ENCODE peak calls at places on chromosomes 11 and 22, in seven cellular contexts. L, M, J, C, T, K and V are unnamed samples.

GRCh38 chr22:27310966-27311665 is 490.4 kb downstream of the MN1 start:
- DNase-seq in L (no peak), K (no peak), J (peak), T (no peak), M (no peak), C (no peak), V (peak)

GRCh38 chr11:20990447-20990846 is 321.1 kb downstream of the NELL1 start:
- DNase-seq in C (no peak), M (no peak), L (no peak), T (no peak), J (no peak), K (no peak), V (no peak)

GRCh38 chr11:128689946-128690745 is 3.7 kb upstream of the FLI1 start:
- DNase-seq in M (no peak), T (no peak), J (peak), C (peak), K (peak), L (no peak), V (peak)

GRCh38 chr11:86513138-86513537 is 138.5 kb downstream of the CCDC81 start:
- DNase-seq in K (no peak), C (no peak), L (no peak), J (no peak), M (no peak), T (no peak), V (no peak)

GRCh38 chr11:42315267-42315666 is 855.8 kb upstream of the LRRC4C start:
- DNase-seq in K (no peak), M (no peak), T (no peak), L (no peak), C (no peak), J (no peak), V (no peak)

GRCh38 chr11:75651218-75651617 is 17.6 kb downstream of the MAP6 start:
- DNase-seq in M (no peak), L (no peak), T (no peak), C (no peak), K (no peak), J (no peak), V (no peak)

GRCh38 chr22:23749747-23750373 is 1.1 kb downstream of the ZNF70 start:
- DNase-seq in T (peak), C (no peak), K (no peak), L (peak), M (no peak), J (peak), V (no peak)

GRCh38 chr11:134584001-134584561 is 172.0 kb upstream of the B3GAT1 start:
- DNase-seq in K (no peak), M (no peak), J (peak), T (no peak), L (no peak), C (no peak), V (no peak)

GRCh38 chr22:20053407-20054033 is 26.5 kb upstream of the DGCR8 start:
- DNase-seq in C (no peak), K (no peak), L (no peak), J (no peak), T (no peak), M (no peak), V (no peak)

GRCh38 chr22:45197606-45198462 is 34.1 kb downstream of the NUP50 start:
- DNase-seq in T (no peak), L (no peak), J (peak), M (no peak), C (no peak), K (peak), V (no peak)

GRCh38 chr11:60204922-60205321 is 22.0 kb upstream of the MS4A6A start:
- DNase-seq in T (peak), C (no peak), J (no peak), L (peak), K (no peak), M (no peak), V (no peak)

GRCh38 chr11:8268530-8269461 is 5.1 kb upstream of the LMO1 start:
- DNase-seq in L (no peak), T (no peak), J (peak), C (no peak), K (peak), M (no peak), V (peak)

GRCh38 chr22:46044718-46045458 is 67.9 kb upstream of the WNT7B start:
- DNase-seq in J (peak), C (no peak), L (no peak), K (peak), T (no peak), M (no peak), V (peak)

GRCh38 chr11:98365185-98365584 is 655.6 kb upstream of the CNTN5 start:
- DNase-seq in L (no peak), T (no peak), M (no peak), J (no peak), K (no peak), C (no peak), V (no peak)

GRCh38 chr11:47330002-47330911 is 22.2 kb downstream of the MYBPC3 start:
- DNase-seq in K (peak), C (peak), M (no peak), J (peak), T (no peak), L (no peak), V (peak)

GRCh38 chr11:62881579-62882427 is 1.1 kb downstream of the SLC3A2 start:
- DNase-seq in K (peak), J (no peak), C (peak), M (no peak), L (peak), T (peak), V (peak)

GRCh38 chr11:46413755-46414465 is 22.3 kb upstream of the CHRM4 start:
- DNase-seq in L (no peak), M (no peak), T (no peak), J (no peak), C (no peak), K (no peak), V (no peak)

GRCh38 chr22:17716529-17716928 is 57.7 kb downstream of the BID start:
- DNase-seq in K (no peak), C (no peak), T (no peak), J (no peak), L (no peak), M (no peak), V (no peak)

GRCh38 chr11:102168483-102168882 is 58.2 kb downstream of the YAP1 start:
- DNase-seq in M (no peak), T (no peak), J (no peak), C (no peak), K (no peak), L (no peak), V (peak)

GRCh38 chr11:117295438-117296137 is 4.4 kb downstream of the BACE1-AS start:
- DNase-seq in L (no peak), K (no peak), M (no peak), J (no peak), C (no peak), T (no peak), V (no peak)